ENCODE peak calls at places on chromosomes 6 and 20, in four cellular contexts. V is small intestine, K is choroid plexus epithelial cell, U is astrocyte of the spinal cord. O is an unnamed sample.
A peak's percentile ranks its signal among the peaks of the same experiment; 100 is the strongest.

GRCh38 chr6:333379-334002 is 41.2 kb downstream of the DUSP22 start:
- DNase-seq in K (no peak), U (no peak), V (no peak), O (no peak)

GRCh38 chr6:106870069-106870468 is 104.5 kb downstream of the CD24 start:
- DNase-seq in K (peak; percentile 48), U (peak; percentile 80), V (no peak), O (peak; percentile 16)

GRCh38 chr6:89369009-89369408 is 16.5 kb upstream of the UBE2J1 start:
- DNase-seq in V (peak; percentile 56), U (peak; percentile 37), K (peak; percentile 71), O (no peak)

GRCh38 chr6:91672201-91672600 is 1085.3 kb upstream of the MAP3K7 start:
- DNase-seq in K (no peak), U (peak; percentile 44), V (no peak), O (no peak)

GRCh38 chr6:163533443-163533842 is 118.9 kb downstream of the QKI start:
- DNase-seq in V (no peak), U (peak; percentile 91), K (peak; percentile 98), O (peak; percentile 92)

GRCh38 chr20:57480444-57481152 is 44.3 kb downstream of the CTCFL start:
- DNase-seq in V (no peak), U (no peak), K (no peak), O (no peak)

GRCh38 chr6:45478235-45478634 is 100.5 kb upstream of the SUPT3H start:
- DNase-seq in K (peak; percentile 51), U (peak; percentile 57), V (no peak), O (no peak)

GRCh38 chr20:1242530-1242929 is 16.7 kb downstream of the RAD21L1 start:
- DNase-seq in U (peak; percentile 76), K (peak; percentile 79), V (no peak), O (peak; percentile 56)

DNA sequence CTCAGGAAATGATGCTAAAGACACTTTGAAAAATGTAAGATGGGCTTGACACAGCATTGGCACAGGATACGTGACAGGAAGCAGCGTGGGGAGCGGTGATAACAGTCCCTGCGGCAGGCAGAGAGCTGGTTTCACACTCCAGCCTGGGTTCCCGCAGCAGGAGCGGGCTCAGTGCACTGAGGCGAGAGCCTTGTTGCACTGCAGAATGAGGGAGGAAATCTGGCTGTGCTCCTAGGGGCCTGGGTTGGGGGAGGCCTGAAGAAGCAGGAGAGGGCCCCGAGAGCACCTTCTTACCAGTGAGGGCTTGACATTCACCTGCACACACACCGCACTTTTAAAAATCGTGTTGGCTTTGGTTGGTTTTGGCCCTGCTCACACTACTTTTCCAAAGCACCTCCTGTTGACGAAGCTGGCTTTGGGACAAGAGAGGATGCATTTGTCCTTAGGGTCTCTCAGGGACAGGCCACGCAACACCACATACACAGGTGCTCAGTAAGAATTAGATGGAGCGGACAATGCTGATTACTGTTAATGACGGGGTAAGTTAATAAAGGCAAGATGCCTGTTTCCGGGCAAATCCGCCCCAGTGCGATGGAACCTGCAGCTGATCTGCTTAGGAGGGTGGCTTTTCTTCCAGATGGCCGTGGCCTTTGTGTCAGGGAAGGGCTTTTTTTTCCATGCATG is 49.4 kb upstream of the ARMC2 start:
- DNase-seq in V (no peak), U (no peak), K (peak; percentile 9), O (no peak)
- H3K4me3 ChIP-seq in V (no peak overlapping the region), U (no peak overlapping the region), K (no peak overlapping the region), O (no peak overlapping the region)

GRCh38 chr6:18503588-18504231 is 116.6 kb downstream of the RNF144B start:
- DNase-seq in V (peak; percentile 82), U (peak; percentile 83), K (peak; percentile 92), O (peak; percentile 47)
- H3K4me3 ChIP-seq in V (peak overlapping the region; percentile 36), U (peak overlapping the region; percentile 0), K (peak overlapping the region; percentile 40), O (peak overlapping the region; percentile 16)

DNA sequence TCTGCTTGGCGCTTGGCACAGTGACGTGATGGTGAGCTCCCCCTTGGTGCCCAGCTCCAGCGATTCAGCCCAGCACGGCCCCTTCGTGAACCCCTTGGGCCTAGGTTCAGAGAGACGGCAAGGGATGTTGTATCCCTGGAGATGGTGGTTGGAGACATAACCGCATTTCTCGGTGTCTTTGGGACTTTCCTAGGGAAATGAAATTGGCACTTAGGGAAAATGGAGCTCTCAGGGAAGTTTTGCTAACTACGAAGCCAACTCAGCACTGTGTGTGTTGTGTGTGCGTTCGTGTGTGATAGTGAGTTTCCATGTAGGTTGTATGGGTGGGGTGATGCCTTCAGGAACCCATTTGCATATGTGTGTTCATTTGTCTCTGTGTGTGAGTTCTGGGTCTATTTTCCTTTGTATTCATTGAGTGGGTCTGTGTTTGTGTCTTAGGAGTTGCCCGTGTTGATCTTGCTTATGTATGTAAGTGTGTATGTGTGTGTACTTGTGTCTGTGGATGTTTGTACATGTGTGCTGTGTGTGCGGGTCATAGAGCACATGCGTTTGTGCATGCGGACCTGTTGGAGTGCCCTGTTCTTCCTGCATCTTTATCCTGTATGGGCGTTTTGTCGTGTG is 46.4 kb downstream of the HNF4A start:
- DNase-seq in V (no peak), U (no peak), K (no peak), O (no peak)
- H3K4me3 ChIP-seq in V (peak overlapping the region; percentile 65), U (no peak overlapping the region), K (no peak overlapping the region), O (no peak overlapping the region)

DNA sequence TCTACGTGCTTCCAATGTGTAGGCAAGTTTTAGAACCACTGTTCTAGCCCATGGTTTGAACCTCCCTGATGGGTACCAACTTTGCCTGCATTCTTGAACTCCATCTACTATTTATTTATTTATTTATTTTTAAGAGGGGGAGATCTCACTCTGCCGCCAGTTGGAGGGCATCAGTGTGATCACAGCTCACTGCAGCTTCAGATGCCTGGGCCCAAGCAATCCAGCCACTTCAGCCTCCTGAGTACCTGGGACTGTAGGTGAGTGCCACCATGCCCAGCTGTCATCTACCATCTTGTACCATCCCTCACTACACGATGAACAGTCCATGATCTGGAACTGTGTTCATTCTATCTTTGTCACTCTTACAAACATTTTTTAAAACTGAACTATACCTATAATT is 28.2 kb downstream of the HLA-F start:
- DNase-seq in V (no peak), U (no peak), K (no peak), O (no peak)
- H3K4me3 ChIP-seq in V (no peak overlapping the region), U (no peak overlapping the region), K (no peak overlapping the region), O (no peak overlapping the region)

GRCh38 chr6:30006170-30007131 is 54.6 kb upstream of the POLR1H start:
- DNase-seq in U (no peak), V (peak; percentile 43), K (peak; percentile 4), O (no peak)
- H3K4me3 ChIP-seq in U (peak overlapping the region; percentile 33), V (peak overlapping the region; percentile 64), K (peak overlapping the region; percentile 51), O (peak overlapping the region; percentile 40)

GRCh38 chr6:26595669-26596269 is 984 bp upstream of the ABT1 start:
- DNase-seq in U (peak; percentile 87), V (peak; percentile 87), K (peak; percentile 87), O (no peak)

GRCh38 chr6:26594730-26595632 is 1.8 kb upstream of the ABT1 start:
- DNase-seq in K (peak; percentile 81), V (no peak), U (peak; percentile 69), O (no peak)

GRCh38 chr6:26592649-26593048 is 4.1 kb upstream of the ABT1 start:
- DNase-seq in U (no peak), V (no peak), K (peak; percentile 41), O (no peak)

GRCh38 chr6:26593278-26594127 is 3.2 kb upstream of the ABT1 start:
- DNase-seq in K (no peak), V (no peak), U (no peak), O (no peak)

GRCh38 chr6:26594128-26594493 is 2.6 kb upstream of the ABT1 start:
- DNase-seq in K (no peak), V (no peak), U (no peak), O (no peak)
- H3K4me3 ChIP-seq in K (peak overlapping the region; percentile 26), V (no peak overlapping the region), U (no peak overlapping the region), O (peak overlapping the region; percentile 10)

DNA sequence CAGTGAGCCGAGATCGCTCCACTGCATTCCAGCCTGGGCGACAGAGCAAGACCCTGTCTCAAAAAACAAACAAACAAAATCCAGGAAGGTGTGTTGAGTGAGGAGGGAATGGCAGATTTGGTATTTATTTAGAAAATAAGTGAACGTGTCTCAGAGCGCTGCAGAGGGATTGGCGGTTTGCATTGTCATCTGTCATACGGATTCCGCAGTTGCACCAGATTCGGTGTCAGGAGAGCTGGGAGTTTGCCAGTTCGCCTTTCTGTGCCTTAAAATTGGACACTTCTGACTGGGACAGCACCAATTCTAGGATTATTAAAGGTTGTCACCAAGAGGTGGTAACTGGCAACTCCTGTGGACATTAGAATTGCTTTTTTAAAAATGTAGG is 912 bp downstream of the SNRNP48 start:
- DNase-seq in V (peak; percentile 25), U (no peak), K (peak; percentile 17), O (no peak)
- H3K4me3 ChIP-seq in V (peak overlapping the region; percentile 91), U (peak overlapping the region; percentile 94), K (peak overlapping the region; percentile 93), O (peak overlapping the region; percentile 84)